ENCODE peak calls at places on chromosomes 7 and 10, in four cellular contexts. V, A, P and T are unnamed samples.

GRCh38 chr7:111910656-111911055 is 295.5 kb downstream of the DOCK4 start:
- DNase-seq in V (no peak), A (no peak), P (no peak), T (no peak)

GRCh38 chr7:149772821-149773425 is 465 bp downstream of the ZNF467 start:
- DNase-seq in P (peak; percentile 22), V (no peak), A (no peak), T (no peak)

GRCh38 chr7:37037286-37037685 is 313.0 kb upstream of the AOAH start:
- DNase-seq in V (no peak), A (no peak), P (no peak), T (no peak)

GRCh38 chr10:29517352-29517923 is 117.3 kb downstream of the SVIL start:
- DNase-seq in V (no peak), A (peak; percentile 28), P (peak; percentile 47), T (no peak)

GRCh38 chr10:44650576-44651394 is 260.4 kb upstream of the TMEM72 start:
- DNase-seq in P (no peak), V (peak; percentile 24), A (peak; percentile 40), T (no peak)

GRCh38 chr10:35355971-35356724 is 19.8 kb downstream of the CCNY start:
- DNase-seq in P (no peak), A (no peak), V (no peak), T (no peak)

GRCh38 chr10:50347394-50347802 is 96.1 kb upstream of the ASAH2 start:
- DNase-seq in P (peak; percentile 8), A (no peak), V (no peak), T (no peak)

GRCh38 chr10:97682042-97682441 is 5.0 kb downstream of the AVPI1 start:
- DNase-seq in P (no peak), V (no peak), A (no peak), T (no peak)

GRCh38 chr7:36044096-36044892 is 108.8 kb upstream of the EEPD1 start:
- DNase-seq in P (no peak), V (no peak), A (no peak), T (no peak)

GRCh38 chr10:104931723-104932122 is 290.6 kb downstream of the SORCS3 start:
- DNase-seq in A (no peak), P (no peak), V (no peak), T (no peak)

GRCh38 chr10:12010353-12010752 is 32.3 kb downstream of the UPF2 start:
- DNase-seq in P (no peak), V (no peak), A (no peak), T (no peak)

GRCh38 chr10:33749042-33749441 is 414.6 kb upstream of the NRP1 start:
- DNase-seq in P (no peak), V (no peak), A (no peak), T (no peak)

GRCh38 chr7:142804715-142805114 is 33.9 kb downstream of the PRSS2 start:
- DNase-seq in P (peak; percentile 62), A (no peak), V (no peak), T (no peak)

GRCh38 chr7:156220078-156220605 is 407.9 kb upstream of the SHH start:
- DNase-seq in A (no peak), P (no peak), V (no peak), T (no peak)

GRCh38 chr10:71314028-71314693 is 4.9 kb upstream of the SLC29A3 start:
- DNase-seq in V (no peak), A (peak; percentile 71), P (peak; percentile 70), T (no peak)

GRCh38 chr10:28879875-28880381 is 202.6 kb downstream of the BAMBI start:
- DNase-seq in V (no peak), P (no peak), A (peak; percentile 21), T (no peak)

GRCh38 chr10:61786728-61787127 is 114.8 kb upstream of the ARID5B start:
- DNase-seq in A (no peak), V (no peak), P (no peak), T (no peak)

GRCh38 chr10:121338206-121338991 is 259.8 kb downstream of the FGFR2 start:
- DNase-seq in A (no peak), V (no peak), P (no peak), T (no peak)

GRCh38 chr10:94567714-94568520 is 22.3 kb downstream of the HELLS start:
- DNase-seq in P (no peak), V (no peak), A (no peak), T (no peak)

GRCh38 chr10:20265146-20265545 is 448.9 kb downstream of the PLXDC2 start:
- DNase-seq in A (no peak), P (no peak), V (no peak), T (no peak)

GRCh38 chr10:69958232-69958902 is 94.3 kb upstream of the MACROH2A2 start:
- DNase-seq in P (peak; percentile 78), A (no peak), V (no peak), T (no peak)

GRCh38 chr10:76954838-76955237 is 682.8 kb downstream of the KCNMA1 start:
- DNase-seq in P (no peak), V (no peak), A (no peak), T (no peak)

GRCh38 chr10:96229568-96230030 is 41.8 kb downstream of the BLNK start:
- DNase-seq in V (peak; percentile 58), P (peak; percentile 91), A (peak; percentile 77), T (peak; percentile 33)

GRCh38 chr10:127872011-127872741 is 20.6 kb downstream of the CLRN3 start:
- DNase-seq in P (no peak), A (peak; percentile 67), V (no peak), T (no peak)

GRCh38 chr7:41796331-41796730 is 93.4 kb upstream of the INHBA start:
- DNase-seq in V (no peak), A (no peak), P (no peak), T (no peak)

GRCh38 chr10:125661418-125661941 is 21.5 kb downstream of the TEX36 start:
- DNase-seq in A (no peak), V (no peak), P (no peak), T (no peak)

GRCh38 chr7:40003586-40003985 is 53.5 kb downstream of the CDK13 start:
- DNase-seq in V (no peak), P (no peak), A (no peak), T (no peak)

GRCh38 chr10:28713626-28714352 is 36.5 kb downstream of the BAMBI start:
- DNase-seq in V (no peak), P (no peak), A (no peak), T (no peak)

GRCh38 chr10:93152136-93152535 is 78.4 kb downstream of the CYP26A1 start:
- DNase-seq in A (no peak), P (no peak), V (no peak), T (no peak)

DNA sequence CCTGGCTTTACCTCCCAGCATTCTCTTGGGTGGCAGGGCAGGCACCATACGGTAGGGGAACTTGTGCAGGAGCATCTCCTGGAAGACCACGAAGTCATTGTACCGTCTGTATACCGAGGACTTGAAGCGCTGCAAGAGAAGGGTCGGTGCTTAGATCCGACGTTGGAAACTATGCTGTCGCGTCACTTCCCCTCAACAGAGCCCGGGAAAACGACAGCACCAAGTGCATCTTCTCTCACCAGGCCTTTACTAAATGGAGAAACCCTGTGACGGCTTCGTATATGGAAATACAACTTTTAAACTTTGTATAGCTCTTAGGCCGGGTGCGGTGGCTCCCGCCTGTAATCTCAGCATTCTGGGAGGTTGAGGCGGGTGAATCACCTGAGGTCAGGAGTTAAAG is 33.1 kb downstream of the NUDT1 start:
- DNase-seq in V (no peak), P (no peak), A (no peak), T (no peak)
- H3K27ac ChIP-seq in V (no peak overlapping the region), P (no peak overlapping the region), A (no peak overlapping the region), T (no peak overlapping the region)

GRCh38 chr10:82282782-82283456 is 407.9 kb downstream of the NRG3 start:
- DNase-seq in A (no peak), P (no peak), V (no peak), T (no peak)

GRCh38 chr10:82289945-82290344 is 415.0 kb downstream of the NRG3 start:
- DNase-seq in P (no peak), A (no peak), V (no peak), T (no peak)

DNA sequence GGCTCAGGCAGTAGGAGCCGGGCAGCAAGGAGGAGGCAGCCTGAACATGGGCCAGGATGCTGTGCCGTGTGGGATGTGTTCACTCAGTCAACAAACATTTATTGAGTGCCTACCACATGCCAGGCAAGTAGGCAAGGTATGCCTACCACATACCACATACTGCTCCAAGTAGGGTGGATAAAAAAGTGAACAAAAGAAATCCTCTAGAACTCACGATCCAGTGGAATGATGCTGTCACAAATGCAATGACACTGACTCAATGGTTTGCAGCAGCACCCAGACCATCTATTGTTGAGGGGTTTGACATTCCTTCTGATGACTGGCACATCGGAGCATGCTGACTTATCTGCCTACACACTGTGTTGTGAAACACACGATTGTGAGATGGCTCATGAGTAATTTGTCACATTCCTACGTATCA is 413.5 kb downstream of the NRG3 start:
- DNase-seq in A (no peak), V (no peak), P (no peak), T (no peak)
- H3K27ac ChIP-seq in A (no peak overlapping the region), V (no peak overlapping the region), P (no peak overlapping the region), T (no peak overlapping the region)

GRCh38 chr7:28520074-28521015 is 108.0 kb downstream of the CREB5 start:
- DNase-seq in A (no peak), V (no peak), P (no peak), T (no peak)
- H3K27ac ChIP-seq in A (no peak overlapping the region), V (peak overlapping the region; percentile 20), P (no peak overlapping the region), T (no peak overlapping the region)

GRCh38 chr7:55086413-55087201 is 67.8 kb downstream of the EGFR start:
- DNase-seq in P (peak; percentile 39), V (no peak), A (peak; percentile 33), T (no peak)

GRCh38 chr7:55084307-55084706 is 65.5 kb downstream of the EGFR start:
- DNase-seq in V (no peak), P (no peak), A (no peak), T (no peak)

GRCh38 chr7:55087521-55087961 is 68.7 kb downstream of the EGFR start:
- DNase-seq in V (no peak), A (no peak), P (no peak), T (no peak)

GRCh38 chr7:55083206-55083605 is 64.4 kb downstream of the EGFR start:
- DNase-seq in A (no peak), V (no peak), P (no peak), T (no peak)

GRCh38 chr7:55085511-55086412 is 66.9 kb downstream of the EGFR start:
- DNase-seq in A (no peak), V (no peak), P (no peak), T (no peak)
- H3K27ac ChIP-seq in A (no peak overlapping the region), V (peak overlapping the region; percentile 71), P (no peak overlapping the region), T (no peak overlapping the region)

DNA sequence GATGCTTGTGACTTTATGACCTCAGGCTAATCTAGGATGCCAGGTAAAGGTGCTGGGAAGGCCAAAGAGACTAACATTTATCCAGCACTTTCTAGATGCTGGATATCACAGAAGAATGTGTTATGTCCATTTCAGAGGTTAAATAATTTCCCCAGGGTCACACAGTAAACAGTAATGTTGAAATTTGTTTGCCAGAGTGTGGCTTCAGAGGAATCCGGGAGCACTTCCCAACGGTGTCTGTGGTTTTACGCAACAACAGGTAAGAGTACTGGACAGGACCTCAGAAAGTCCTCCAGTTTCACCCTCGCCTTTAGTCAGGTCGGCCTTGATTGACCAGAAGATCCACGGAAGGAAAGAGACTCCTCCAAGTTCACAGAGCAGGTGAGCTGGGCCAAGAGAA is 1.7 kb downstream of the SHTN1 start:
- DNase-seq in P (no peak), A (no peak), V (peak; percentile 22), T (no peak)
- H3K27ac ChIP-seq in P (no peak overlapping the region), A (no peak overlapping the region), V (no peak overlapping the region), T (peak overlapping the region; percentile 98)

DNA sequence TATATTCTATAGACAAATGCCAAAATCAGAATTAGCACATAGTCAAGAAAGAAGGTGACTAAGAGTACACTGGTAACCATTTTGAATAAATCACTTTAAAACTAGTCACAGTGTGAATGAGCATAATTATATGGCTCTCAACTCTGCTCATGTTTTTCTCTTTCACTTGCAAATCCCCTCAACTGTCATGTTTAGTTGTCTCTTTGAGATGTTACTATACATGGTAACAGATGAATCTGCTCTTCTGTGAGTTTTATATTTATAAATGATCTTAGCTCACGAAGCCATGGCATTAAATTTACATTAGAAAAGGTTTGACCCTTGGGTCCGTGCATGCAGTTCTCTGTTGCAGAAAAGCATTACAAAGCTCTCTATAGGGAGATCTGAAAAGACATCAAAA is 33.0 kb upstream of the LRRTM3 start:
- DNase-seq in P (no peak), A (no peak), V (no peak), T (no peak)
- H3K27ac ChIP-seq in P (no peak overlapping the region), A (no peak overlapping the region), V (no peak overlapping the region), T (no peak overlapping the region)